ENCODE peak calls at places on chromosome 16, in ten cellular contexts. S is fibroblast of villous mesenchyme; G is stimulated activated CD4-positive, alpha-beta T cell treated with anti-CD3 and anti-CD28 coated beads, TNF-alpha, amount 100 ng/mL, for 4 hours; H is NCI-H2029; V is progenitor cell of endocrine pancreas; T is NCI-H1092 treated with DMSO at 0.1 percent for 48 hours; J is SW 1271; U is C1 segment of cervical spinal cord; Q is head of caudate nucleus; C is fibroblast of the conjunctiva. M is an unnamed sample.

GRCh38 chr16:17205279-17206139 is 265.3 kb downstream of the XYLT1 start:
- DNase-seq in S (peak; percentile 29), G (no peak), H (peak; percentile 77), V (no peak), T (peak; percentile 22), J (no peak), U (no peak), Q (no peak), C (peak; percentile 69), M (no peak)

GRCh38 chr16:48555597-48555996 is 54.4 kb downstream of the N4BP1 start:
- DNase-seq in S (no peak), G (no peak), H (no peak), V (no peak), T (no peak), J (no peak), U (no peak), Q (no peak), C (no peak), M (no peak)

GRCh38 chr16:61892531-61892930 is 143.7 kb downstream of the CDH8 start:
- DNase-seq in S (no peak), G (no peak), H (no peak), V (no peak), T (no peak), J (no peak), U (no peak), Q (no peak), C (no peak), M (no peak)

GRCh38 chr16:82263456-82264159 is 93.6 kb upstream of the MPHOSPH6 start:
- DNase-seq in S (peak; percentile 53), G (peak; percentile 3), H (peak; percentile 1), V (peak; percentile 28), T (peak; percentile 70), J (peak; percentile 15), U (peak; percentile 74), Q (peak; percentile 81), C (peak; percentile 10), M (peak; percentile 5)

GRCh38 chr16:11254913-11255736 is 879 bp downstream of the SOCS1 start:
- DNase-seq in S (peak; percentile 53), G (peak; percentile 48), H (peak; percentile 28), V (peak; percentile 42), T (peak; percentile 62), J (no peak), U (no peak), Q (no peak), C (no peak), M (no peak)

GRCh38 chr16:23274968-23275367 is 27.1 kb upstream of the SCNN1B start:
- DNase-seq in S (no peak), G (no peak), H (peak; percentile 13), V (no peak), T (no peak), J (peak; percentile 17), U (no peak), Q (no peak), C (no peak), M (no peak)

GRCh38 chr16:22206013-22206846 is at the start of gene EEF2K:
- DNase-seq in S (peak; percentile 97), G (peak; percentile 77), H (peak; percentile 92), V (peak; percentile 85), T (peak; percentile 83), J (peak; percentile 91), U (peak; percentile 68), Q (peak; percentile 75), C (peak; percentile 93), M (peak; percentile 83)

GRCh38 chr16:86066755-86067154 is 167.8 kb downstream of the IRF8 start:
- DNase-seq in S (no peak), G (no peak), H (no peak), V (no peak), T (no peak), J (no peak), U (no peak), Q (no peak), C (no peak), M (no peak)

GRCh38 chr16:85396879-85397871 is 215.9 kb upstream of the GSE1 start:
- DNase-seq in S (no peak), G (no peak), H (no peak), V (no peak), T (peak; percentile 28), J (no peak), U (no peak), Q (peak; percentile 47), C (no peak), M (no peak)

GRCh38 chr16:4306439-4307214 is 9.2 kb upstream of the GLIS2 start:
- DNase-seq in S (no peak), G (no peak), H (peak; percentile 76), V (no peak), T (peak; percentile 81), J (no peak), U (no peak), Q (peak; percentile 4), C (no peak), M (no peak)

GRCh38 chr16:14101415-14101814 is 30.3 kb downstream of the MRTFB start:
- DNase-seq in S (no peak), G (no peak), H (no peak), V (no peak), T (no peak), J (no peak), U (no peak), Q (no peak), C (no peak), M (no peak)

GRCh38 chr16:81429045-81429521 is 15.5 kb upstream of the CMIP start:
- DNase-seq in S (peak; percentile 56), G (no peak), H (no peak), V (no peak), T (peak; percentile 35), J (peak; percentile 33), U (no peak), Q (no peak), C (peak; percentile 22), M (no peak)

GRCh38 chr16:25194285-25194878 is 22.4 kb upstream of the AQP8 start:
- DNase-seq in S (no peak), G (no peak), H (no peak), V (no peak), T (no peak), J (no peak), U (no peak), Q (no peak), C (no peak), M (no peak)

GRCh38 chr16:14449790-14450463 is 180.1 kb downstream of the PARN start:
- DNase-seq in S (no peak), G (no peak), H (no peak), V (no peak), T (no peak), J (no peak), U (no peak), Q (no peak), C (no peak), M (no peak)

GRCh38 chr16:53053967-53054669 is 673 bp upstream of the CHD9 start:
- DNase-seq in S (no peak), G (no peak), H (no peak), V (no peak), T (peak; percentile 57), J (no peak), U (no peak), Q (peak; percentile 13), C (no peak), M (no peak)

GRCh38 chr16:22075043-22075757 is 17.1 kb upstream of the VWA3A start:
- DNase-seq in S (no peak), G (no peak), H (no peak), V (no peak), T (no peak), J (no peak), U (no peak), Q (no peak), C (no peak), M (no peak)

GRCh38 chr16:48231675-48232214 is 12.4 kb upstream of the LONP2 start:
- DNase-seq in S (peak; percentile 63), G (no peak), H (no peak), V (no peak), T (no peak), J (peak; percentile 1), U (no peak), Q (peak; percentile 45), C (peak; percentile 47), M (no peak)

GRCh38 chr16:64089697-64090096 is 1032.2 kb downstream of the CDH11 start:
- DNase-seq in S (peak; percentile 6), G (no peak), H (no peak), V (no peak), T (no peak), J (peak; percentile 3), U (no peak), Q (peak; percentile 39), C (peak; percentile 9), M (peak; percentile 16)

GRCh38 chr16:83771306-83771942 is 36.4 kb upstream of the HSBP1 start:
- DNase-seq in S (no peak), G (no peak), H (peak; percentile 25), V (no peak), T (peak; percentile 42), J (no peak), U (peak; percentile 60), Q (peak; percentile 64), C (no peak), M (no peak)

GRCh38 chr16:49337814-49338350 is 35.7 kb upstream of the C16orf78 start:
- DNase-seq in S (no peak), G (no peak), H (peak; percentile 18), V (no peak), T (peak; percentile 90), J (no peak), U (no peak), Q (no peak), C (no peak), M (no peak)

GRCh38 chr16:35735403-35736251 is 2276.2 kb downstream of the TP53TG3F start:
- DNase-seq in S (no peak), G (no peak), H (no peak), V (no peak), T (no peak), J (no peak), U (no peak), Q (no peak), C (no peak), M (no peak)

GRCh38 chr16:67043420-67043819 is 14.5 kb downstream of the CBFB start:
- DNase-seq in S (no peak), G (no peak), H (no peak), V (no peak), T (no peak), J (no peak), U (no peak), Q (no peak), C (no peak), M (no peak)

GRCh38 chr16:83356266-83356665 is 451.5 kb upstream of the HSBP1 start:
- DNase-seq in S (peak; percentile 63), G (no peak), H (peak; percentile 35), V (peak; percentile 11), T (peak; percentile 69), J (peak; percentile 30), U (peak; percentile 21), Q (peak; percentile 63), C (peak; percentile 35), M (no peak)

GRCh38 chr16:77877712-77878111 is 89.3 kb downstream of the VAT1L start:
- DNase-seq in S (peak; percentile 88), G (no peak), H (no peak), V (no peak), T (no peak), J (peak; percentile 78), U (no peak), Q (no peak), C (no peak), M (peak; percentile 78)

GRCh38 chr16:67110136-67110847 is 551 bp downstream of the PHAF1 start:
- DNase-seq in S (no peak), G (no peak), H (no peak), V (no peak), T (peak; percentile 52), J (no peak), U (no peak), Q (peak; percentile 5), C (no peak), M (no peak)

GRCh38 chr16:84718-85452 is 6.9 kb downstream of the MPG start:
- DNase-seq in S (peak; percentile 91), G (peak; percentile 29), H (peak; percentile 90), V (no peak), T (peak; percentile 86), J (peak; percentile 73), U (no peak), Q (peak; percentile 74), C (peak; percentile 88), M (peak; percentile 73)

GRCh38 chr16:81524382-81524781 is 79.8 kb downstream of the CMIP start:
- DNase-seq in S (no peak), G (no peak), H (no peak), V (no peak), T (no peak), J (no peak), U (no peak), Q (no peak), C (no peak), M (no peak)

GRCh38 chr16:700684-701584 is 4.7 kb downstream of the FBXL16 start:
- DNase-seq in S (no peak), G (no peak), H (no peak), V (peak; percentile 70), T (no peak), J (no peak), U (no peak), Q (peak; percentile 66), C (no peak), M (no peak)